ENCODE peak calls at places on chromosome 17, in seven cellular contexts. D is mesendoderm, N is H9, E is IMR-90, Y is mesenchymal stem cell, O is trophoblast cell, U is H1. A is an unnamed sample.

GRCh38 chr17:59565171-59565958 is at the start of gene DHX40:
- DNase-seq in D (peak; percentile 98), N (peak; percentile 96), E (peak; percentile 96), Y (peak; percentile 95), O (peak; percentile 95), U (peak; percentile 97), A (peak; percentile 91)

GRCh38 chr17:18195246-18195645 is 11.6 kb downstream of the ALKBH5 start:
- DNase-seq in D (no peak), N (no peak), E (no peak), Y (no peak), O (no peak), U (no peak), A (no peak)

GRCh38 chr17:63542942-63543821 is 7.1 kb upstream of the DCAF7 start:
- DNase-seq in D (no peak), N (no peak), E (no peak), Y (no peak), O (no peak), U (no peak), A (no peak)

GRCh38 chr17:76281573-76282371 is 16.6 kb downstream of the UBALD2 start:
- DNase-seq in D (no peak), N (no peak), E (no peak), Y (peak; percentile 14), O (no peak), U (no peak), A (no peak)

GRCh38 chr17:49318438-49318965 is 43.5 kb downstream of the ZNF652 start:
- DNase-seq in D (no peak), N (no peak), E (no peak), Y (no peak), O (no peak), U (no peak), A (no peak)

GRCh38 chr17:3808701-3809100 is 7.7 kb upstream of the ITGAE start:
- DNase-seq in D (no peak), N (no peak), E (no peak), Y (no peak), O (no peak), U (no peak), A (no peak)

GRCh38 chr17:8859029-8859803 is 8.3 kb downstream of the PIK3R6 start:
- DNase-seq in D (no peak), N (peak; percentile 31), E (peak; percentile 8), Y (peak; percentile 11), O (peak; percentile 73), U (no peak), A (no peak)

GRCh38 chr17:59330314-59330942 is 1.0 kb upstream of the YPEL2 start:
- DNase-seq in D (peak; percentile 72), N (peak; percentile 69), E (no peak), Y (peak; percentile 54), O (peak; percentile 78), U (no peak), A (peak; percentile 37)

GRCh38 chr17:47983492-47984223 is 12.7 kb downstream of the CDK5RAP3 start:
- DNase-seq in D (no peak), N (no peak), E (peak; percentile 43), Y (no peak), O (no peak), U (no peak), A (no peak)

GRCh38 chr17:29133146-29133713 is 47.0 kb downstream of the MYO18A start:
- DNase-seq in D (peak; percentile 62), N (peak; percentile 73), E (peak; percentile 89), Y (peak; percentile 91), O (no peak), U (no peak), A (no peak)

GRCh38 chr17:81200695-81201580 is 21.8 kb downstream of the CEP131 start:
- DNase-seq in D (peak; percentile 76), N (no peak), E (peak; percentile 72), Y (peak; percentile 75), O (peak; percentile 86), U (no peak), A (peak; percentile 21)

GRCh38 chr17:28796062-28796461 is 46.5 kb downstream of the FAM222B start:
- DNase-seq in D (no peak), N (no peak), E (no peak), Y (no peak), O (no peak), U (no peak), A (no peak)

GRCh38 chr17:44333371-44333770 is 8.7 kb upstream of the SLC25A39 start:
- DNase-seq in D (no peak), N (peak; percentile 32), E (no peak), Y (no peak), O (no peak), U (no peak), A (no peak)

GRCh38 chr17:28460901-28461300 is 12.5 kb upstream of the SLC13A2 start:
- DNase-seq in D (no peak), N (no peak), E (no peak), Y (no peak), O (no peak), U (no peak), A (no peak)

GRCh38 chr17:50133769-50134099 is 3.8 kb upstream of the SAMD14 start:
- DNase-seq in D (no peak), N (no peak), E (no peak), Y (no peak), O (no peak), U (no peak), A (no peak)

GRCh38 chr17:10733666-10734065 is 3.8 kb upstream of the TMEM220 start:
- DNase-seq in D (no peak), N (peak; percentile 19), E (no peak), Y (no peak), O (no peak), U (peak; percentile 16), A (no peak)

GRCh38 chr17:15966879-15967248 is 21.9 kb downstream of the ADORA2B start:
- DNase-seq in D (peak; percentile 63), N (peak; percentile 91), E (no peak), Y (no peak), O (no peak), U (peak; percentile 65), A (no peak)

GRCh38 chr17:83149761-83150251 is 70.4 kb downstream of the METRNL start:
- DNase-seq in D (no peak), N (peak; percentile 25), E (peak; percentile 40), Y (no peak), O (no peak), U (no peak), A (no peak)

GRCh38 chr17:28716740-28717577 is 709 bp downstream of the RAB34 start:
- DNase-seq in D (peak; percentile 57), N (peak; percentile 55), E (peak; percentile 19), Y (peak; percentile 62), O (peak; percentile 56), U (no peak), A (peak; percentile 51)

GRCh38 chr17:1592751-1593629 is 30.4 kb upstream of the PITPNA start:
- DNase-seq in D (no peak), N (no peak), E (no peak), Y (no peak), O (no peak), U (no peak), A (no peak)

GRCh38 chr17:18246880-18247612 is 11.5 kb downstream of the FLII start:
- DNase-seq in D (peak; percentile 94), N (peak; percentile 99), E (peak; percentile 8), Y (peak; percentile 33), O (peak; percentile 90), U (peak; percentile 98), A (no peak)

GRCh38 chr17:64236827-64237403 is 26.1 kb downstream of the TEX2 start:
- DNase-seq in D (peak; percentile 62), N (peak; percentile 46), E (no peak), Y (peak; percentile 29), O (no peak), U (no peak), A (no peak)

GRCh38 chr17:33120103-33120502 is 128.5 kb downstream of the SPACA3 start:
- DNase-seq in D (no peak), N (no peak), E (no peak), Y (no peak), O (no peak), U (no peak), A (no peak)
- H3K4ac ChIP-seq in D (no peak overlapping the region), N (no peak overlapping the region), E (no peak overlapping the region), Y (no peak overlapping the region), O (no peak overlapping the region), U (no peak overlapping the region), A (no peak overlapping the region)

DNA sequence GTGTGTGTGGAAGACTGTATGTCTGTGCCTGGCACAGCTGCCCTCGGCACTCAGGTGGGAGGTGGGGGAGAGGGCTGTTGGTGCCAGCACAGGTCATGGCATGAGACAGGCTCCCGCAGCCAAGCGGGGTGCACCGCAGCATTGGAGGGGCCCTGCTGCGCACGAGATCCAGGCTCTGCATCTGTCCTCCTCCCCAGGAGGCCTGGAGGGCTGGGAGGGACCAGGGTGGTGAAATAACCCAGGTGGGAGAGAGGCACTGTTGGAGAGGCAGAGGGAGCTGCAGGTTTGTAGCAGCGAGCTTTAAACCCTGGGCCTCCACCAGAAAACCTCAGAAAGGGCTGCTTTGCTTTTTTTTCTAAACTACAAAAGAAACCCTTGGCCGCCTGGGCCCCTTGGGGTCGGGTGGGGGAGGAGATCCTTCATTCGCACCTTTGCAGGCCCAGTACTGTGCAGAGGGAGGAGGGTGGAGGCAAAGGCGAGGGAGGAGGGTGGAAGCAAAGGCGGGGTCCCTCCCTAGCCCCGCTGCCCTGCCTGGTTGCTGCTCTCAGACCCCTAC is 241.7 kb downstream of the SEC14L1 start:
- DNase-seq in D (peak; percentile 36), N (peak; percentile 60), E (no peak), Y (no peak), O (no peak), U (no peak), A (no peak)
- H3K9ac ChIP-seq in D (peak overlapping the region; percentile 64), N (no peak overlapping the region), E (peak overlapping the region; percentile 33), Y (no peak overlapping the region), O (no peak overlapping the region), U (no peak overlapping the region), A (peak overlapping the region; percentile 77)

DNA sequence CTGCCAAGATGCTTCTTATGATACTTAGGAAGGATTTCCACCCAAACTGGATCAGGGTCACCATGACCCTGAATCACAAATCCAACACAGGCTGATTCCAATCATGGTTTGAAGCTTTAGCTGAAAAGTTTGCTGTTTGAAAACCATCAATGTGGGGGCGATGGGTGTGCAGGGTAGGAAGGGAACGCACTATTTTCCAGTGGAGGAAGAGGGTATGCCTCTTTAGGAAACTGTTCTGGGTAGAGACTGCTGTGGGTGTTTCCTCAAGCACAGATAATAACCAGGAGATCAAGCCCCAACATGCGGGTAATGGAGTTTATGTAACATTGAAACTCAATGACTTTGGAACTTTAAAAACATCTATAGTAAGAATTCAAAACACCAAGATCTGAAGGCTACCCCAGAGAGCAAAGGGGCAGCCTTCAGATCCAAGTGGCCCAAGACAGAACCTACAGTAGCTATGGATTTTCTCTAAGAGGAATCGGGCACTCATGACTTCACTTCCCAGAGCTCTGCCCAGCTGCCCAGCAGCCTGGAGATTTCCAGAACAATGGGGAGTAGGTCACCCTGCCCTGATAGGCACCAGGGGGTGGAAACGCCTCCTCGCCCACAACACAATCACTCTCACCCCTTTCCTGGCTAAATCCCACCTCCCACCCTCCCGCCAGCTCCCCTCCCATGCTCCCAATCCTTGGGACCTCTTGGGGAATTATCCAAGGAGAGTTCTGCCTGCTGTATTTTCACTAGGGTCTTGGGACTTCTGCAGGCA is 22.8 kb downstream of the TRIM25 start:
- DNase-seq in D (no peak), N (no peak), E (no peak), Y (no peak), O (no peak), U (no peak), A (no peak)
- H3K4ac ChIP-seq in D (no peak overlapping the region), N (no peak overlapping the region), E (no peak overlapping the region), Y (no peak overlapping the region), O (no peak overlapping the region), U (no peak overlapping the region), A (no peak overlapping the region)

DNA sequence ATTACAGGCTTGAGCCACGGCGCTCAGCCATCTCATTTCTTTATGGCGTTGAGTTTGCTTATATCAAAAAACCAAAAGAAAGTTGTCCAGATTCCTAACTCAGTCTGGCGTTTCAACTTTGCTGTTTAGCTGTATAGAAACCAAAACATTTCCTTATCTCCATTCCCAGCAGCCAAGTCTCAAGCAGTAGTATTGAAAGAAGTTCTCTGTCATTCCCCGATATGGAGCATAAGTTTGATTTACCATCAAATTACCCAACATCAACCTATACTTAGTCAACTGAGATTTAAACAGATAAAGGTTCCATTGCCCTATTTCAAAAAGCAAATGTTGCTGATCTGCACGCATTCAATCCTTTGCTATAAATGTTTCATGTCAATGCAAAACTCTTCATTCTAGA is 27.5 kb upstream of the RAB11FIP4 start:
- DNase-seq in D (no peak), N (no peak), E (no peak), Y (no peak), O (no peak), U (no peak), A (no peak)
- H3K9ac ChIP-seq in D (no peak overlapping the region), N (no peak overlapping the region), E (no peak overlapping the region), Y (no peak overlapping the region), O (no peak overlapping the region), U (no peak overlapping the region), A (no peak overlapping the region)